ENCODE peak calls at places on chromosome 17, in nine cellular contexts. H, X, T, N, A, O, M, B and V are unnamed samples.

GRCh38 chr17:38511126-38512108 is 83.2 kb downstream of the ARHGAP23 start:
- DNase-seq in H (peak), X (no peak), T (peak), N (peak), A (no peak), O (no peak), M (no peak), B (no peak), V (no peak)

GRCh38 chr17:48730240-48730550 is 1.6 kb upstream of the HOXB13 start:
- DNase-seq in H (no peak), X (no peak), T (no peak), N (no peak), A (no peak), O (no peak), M (no peak), B (no peak), V (no peak)

GRCh38 chr17:12024332-12024731 is 3.7 kb downstream of the MAP2K4 start:
- DNase-seq in H (peak), X (no peak), T (no peak), N (peak), A (no peak), O (no peak), M (no peak), B (no peak), V (no peak)

GRCh38 chr17:9346296-9346926 is 229.2 kb downstream of the STX8 start:
- DNase-seq in H (peak), X (no peak), T (no peak), N (no peak), A (no peak), O (no peak), M (no peak), B (no peak), V (no peak)

GRCh38 chr17:77320501-77321256 is 179.9 kb downstream of the SEC14L1 start:
- DNase-seq in H (peak), X (no peak), T (peak), N (no peak), A (peak), O (no peak), M (no peak), B (no peak), V (no peak)

GRCh38 chr17:50511058-50511457 is 2.8 kb downstream of the MYCBPAP start:
- DNase-seq in H (no peak), X (no peak), T (no peak), N (peak), A (no peak), O (peak), M (no peak), B (no peak), V (no peak)

GRCh38 chr17:43085489-43085888 is 39.7 kb downstream of the BRCA1 start:
- DNase-seq in H (no peak), X (no peak), T (no peak), N (no peak), A (no peak), O (no peak), M (no peak), B (no peak), V (no peak)

GRCh38 chr17:1774390-1775176 is 12.7 kb downstream of the SERPINF1 start:
- DNase-seq in H (no peak), X (no peak), T (no peak), N (no peak), A (no peak), O (no peak), M (no peak), B (no peak), V (no peak)

GRCh38 chr17:859461-860195 is 77.5 kb downstream of the MRM3 start:
- DNase-seq in H (no peak), X (no peak), T (peak), N (no peak), A (no peak), O (no peak), M (no peak), B (no peak), V (no peak)

GRCh38 chr17:4480929-4481898 is 17.5 kb upstream of the SPNS2 start:
- DNase-seq in H (no peak), X (no peak), T (no peak), N (no peak), A (peak), O (no peak), M (no peak), B (no peak), V (no peak)

GRCh38 chr17:79941088-79942010 is 94.3 kb downstream of the TBC1D16 start:
- DNase-seq in H (no peak), X (no peak), T (peak), N (no peak), A (no peak), O (no peak), M (no peak), B (no peak), V (no peak)

GRCh38 chr17:19004601-19005441 is at the start of gene FAM83G:
- DNase-seq in H (peak), X (no peak), T (peak), N (peak), A (peak), O (peak), M (no peak), B (no peak), V (no peak)

GRCh38 chr17:49596613-49597244 is 21.1 kb downstream of the NXPH3 start:
- DNase-seq in H (no peak), X (no peak), T (no peak), N (no peak), A (no peak), O (no peak), M (no peak), B (no peak), V (no peak)

GRCh38 chr17:72151565-72152391 is 31.0 kb downstream of the SOX9 start:
- DNase-seq in H (peak), X (no peak), T (no peak), N (peak), A (no peak), O (no peak), M (peak), B (peak), V (no peak)

GRCh38 chr17:77692571-77693161 is 265.8 kb upstream of the TNRC6C start:
- DNase-seq in H (peak), X (no peak), T (no peak), N (peak), A (no peak), O (no peak), M (no peak), B (no peak), V (peak)

GRCh38 chr17:79631640-79632431 is 21.0 kb upstream of the RBFOX3 start:
- DNase-seq in H (no peak), X (no peak), T (no peak), N (no peak), A (peak), O (no peak), M (no peak), B (no peak), V (peak)

GRCh38 chr17:50426814-50427787 is 1.1 kb downstream of the ACSF2 start:
- DNase-seq in H (no peak), X (no peak), T (peak), N (peak), A (peak), O (no peak), M (no peak), B (no peak), V (no peak)